ENCODE peak calls at places on chromosomes 1 and 21, in seven cellular contexts. Y is fibroblast of lung, V is mucosa of descending colon, Z is right cardiac atrium, G is transverse colon, B is cardiac muscle cell, X is heart left ventricle. F is an unnamed sample. For H3K4me1 and H3K9me3, the result is how much of the 10 kb centered on the place peaks cover.

GRCh38 chr1:6517435-6517851 is 26.0 kb upstream of the PLEKHG5 start:
- DNase-seq in Y (no peak), V (peak), Z (no peak), G (no peak), B (no peak), X (no peak), F (no peak)

GRCh38 chr1:145846191-145846590 is 761 bp downstream of the NUDT17 start:
- DNase-seq in Y (peak), V (no peak), Z (no peak), G (no peak), B (peak), X (no peak), F (peak)

GRCh38 chr1:218171302-218171893 is 113.7 kb upstream of the RRP15 start:
- DNase-seq in Y (peak), V (no peak), Z (no peak), G (no peak), B (peak), X (no peak), F (no peak)

GRCh38 chr21:34278451-34278850 is 85.4 kb upstream of the KCNE2 start:
- DNase-seq in Y (no peak), V (no peak), Z (no peak), G (no peak), B (no peak), X (no peak), F (no peak)

GRCh38 chr1:84830136-84830535 is 62.9 kb downstream of the LPAR3 start:
- DNase-seq in Y (no peak), V (no peak), Z (no peak), G (no peak), B (no peak), X (no peak), F (no peak)

GRCh38 chr1:96550014-96550413 is 171.6 kb upstream of the PTBP2 start:
- DNase-seq in Y (no peak), V (no peak), Z (no peak), G (no peak), B (no peak), X (no peak), F (no peak)

GRCh38 chr1:157091668-157092273 is 7.8 kb downstream of the ETV3L start:
- DNase-seq in Y (no peak), V (no peak), Z (no peak), G (no peak), B (no peak), X (no peak), F (no peak)

GRCh38 chr1:60311838-60312237 is 238.3 kb upstream of the C1orf87 start:
- DNase-seq in Y (no peak), V (no peak), Z (no peak), G (no peak), B (no peak), X (no peak), F (no peak)

GRCh38 chr1:248825136-248825535 is 579 bp downstream of the SH3BP5L start:
- DNase-seq in Y (no peak), V (peak), Z (no peak), G (no peak), B (no peak), X (no peak), F (peak)

GRCh38 chr1:162902372-162902771 is 41.4 kb upstream of the CCDC190 start:
- DNase-seq in Y (no peak), V (no peak), Z (no peak), G (no peak), B (no peak), X (no peak), F (no peak)

GRCh38 chr1:186682721-186683120 is 2.5 kb upstream of the PTGS2 start:
- DNase-seq in Y (peak), V (no peak), Z (no peak), G (no peak), B (no peak), X (no peak), F (no peak)

GRCh38 chr1:53822931-53823330 is 15.2 kb downstream of the NDC1 start:
- DNase-seq in Y (no peak), V (no peak), Z (no peak), G (no peak), B (no peak), X (no peak), F (no peak)

GRCh38 chr1:18972531-18972930 is 16.1 kb upstream of the IFFO2 start:
- DNase-seq in Y (peak), V (no peak), Z (no peak), G (no peak), B (no peak), X (no peak), F (no peak)

GRCh38 chr1:226637147-226637935 is 88.8 kb downstream of the STUM start:
- DNase-seq in Y (peak), V (peak), Z (peak), G (peak), B (no peak), X (peak), F (no peak)

GRCh38 chr1:47684964-47685762 is 247.3 kb downstream of the FOXD2 start:
- DNase-seq in Y (no peak), V (no peak), Z (no peak), G (no peak), B (no peak), X (no peak), F (no peak)

GRCh38 chr1:91619881-91620280 is 119.2 kb downstream of the CDC7 start:
- DNase-seq in Y (no peak), V (no peak), Z (no peak), G (no peak), B (no peak), X (no peak), F (no peak)

GRCh38 chr1:25361901-25362300 is 23.8 kb downstream of the TMEM50A start:
- DNase-seq in Y (no peak), V (no peak), Z (no peak), G (no peak), B (no peak), X (no peak), F (no peak)

GRCh38 chr1:15975358-15975804 is 520 bp downstream of the ZBTB17 start:
- DNase-seq in Y (peak), V (peak), Z (peak), G (peak), B (peak), X (peak), F (peak)

GRCh38 chr1:201361652-201362504 is 15.6 kb downstream of the TNNT2 start:
- DNase-seq in Y (peak), V (no peak), Z (peak), G (peak), B (peak), X (peak), F (peak)

GRCh38 chr21:33949516-33950424 is 34.2 kb upstream of the ATP5PO start:
- DNase-seq in Y (no peak), V (no peak), Z (no peak), G (no peak), B (no peak), X (no peak), F (no peak)

GRCh38 chr1:9084883-9085282 is 15.4 kb upstream of the SLC2A5 start:
- DNase-seq in Y (no peak), V (no peak), Z (peak), G (no peak), B (no peak), X (peak), F (no peak)

GRCh38 chr1:94544706-94545490 is 3.3 kb upstream of the F3 start:
- DNase-seq in Y (peak), V (no peak), Z (no peak), G (no peak), B (no peak), X (no peak), F (no peak)

GRCh38 chr1:23475134-23475628 is 8.8 kb downstream of the ASAP3 start:
- DNase-seq in Y (peak), V (no peak), Z (no peak), G (no peak), B (no peak), X (peak), F (peak)

GRCh38 chr1:26237230-26237966 is 3.4 kb downstream of the CEP85 start:
- DNase-seq in Y (peak), V (no peak), Z (no peak), G (no peak), B (no peak), X (no peak), F (no peak)

GRCh38 chr1:227459977-227460376 is 103.4 kb upstream of the ZNF678 start:
- DNase-seq in Y (no peak), V (no peak), Z (no peak), G (no peak), B (no peak), X (no peak), F (no peak)

GRCh38 chr1:206801467-206801866 is 29.2 kb upstream of the IL10 start:
- DNase-seq in Y (no peak), V (no peak), Z (no peak), G (no peak), B (no peak), X (no peak), F (no peak)
- H3K4me1 ChIP-seq in Y (under half), V (under half), Z (under half), G (under half), B (under half), X (under half), F (under half)

GRCh38 chr1:219659005-219659632 is 46.2 kb upstream of the ZC3H11B start:
- DNase-seq in Y (no peak), V (no peak), Z (no peak), G (no peak), B (no peak), X (no peak), F (no peak)

GRCh38 chr1:219664310-219665029 is 51.6 kb upstream of the ZC3H11B start:
- DNase-seq in Y (no peak), V (no peak), Z (no peak), G (no peak), B (no peak), X (no peak), F (no peak)

GRCh38 chr1:219659682-219660081 is 46.8 kb upstream of the ZC3H11B start:
- DNase-seq in Y (peak), V (no peak), Z (no peak), G (no peak), B (no peak), X (no peak), F (peak)

GRCh38 chr1:219661464-219662092 is 48.7 kb upstream of the ZC3H11B start:
- DNase-seq in Y (no peak), V (no peak), Z (no peak), G (no peak), B (no peak), X (no peak), F (peak)

DNA sequence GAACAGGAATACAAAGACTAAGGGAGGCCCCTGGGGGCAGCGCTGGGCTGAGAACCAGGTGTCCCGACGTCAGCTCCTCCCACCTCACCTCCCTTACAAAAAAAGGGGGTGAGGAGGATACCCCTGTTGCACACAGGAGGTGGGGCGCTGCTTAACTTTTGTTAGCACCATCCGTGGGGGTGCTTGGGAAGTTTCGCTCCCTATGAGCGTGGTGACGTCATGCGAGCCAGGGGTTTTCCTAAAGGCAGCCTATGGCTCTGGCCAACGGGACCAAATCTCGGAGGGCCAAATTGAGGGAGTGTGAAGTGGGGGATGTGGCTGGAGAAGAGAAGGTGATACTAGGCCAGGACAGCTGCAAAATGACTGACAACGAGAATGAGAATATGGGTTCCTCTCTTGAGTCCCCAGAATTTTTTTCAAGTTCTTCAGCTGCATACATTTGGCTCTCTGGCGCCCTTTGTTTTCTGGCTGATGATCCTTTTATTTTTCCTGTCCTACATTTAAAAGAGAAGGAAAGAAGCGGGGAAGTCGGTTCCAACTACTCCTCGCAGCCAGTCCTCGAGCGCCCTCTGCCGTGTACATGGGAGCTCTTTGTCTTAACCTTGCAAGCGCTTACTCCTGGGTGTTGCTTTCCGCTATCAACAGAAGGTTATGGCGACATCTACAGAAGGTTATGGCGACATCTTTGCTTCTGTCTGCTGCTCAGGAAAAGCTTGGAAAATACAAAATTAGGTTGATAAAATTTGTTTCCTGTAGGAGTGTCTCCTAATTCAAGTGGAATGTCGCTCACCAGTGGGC is 48.0 kb upstream of the ZC3H11B start:
- DNase-seq in Y (peak), V (peak), Z (peak), G (peak), B (peak), X (peak), F (no peak)
- H3K4me3 ChIP-seq in Y (no peak), V (no peak), Z (peak), G (peak), B (no peak), X (peak), F (no peak)

DNA sequence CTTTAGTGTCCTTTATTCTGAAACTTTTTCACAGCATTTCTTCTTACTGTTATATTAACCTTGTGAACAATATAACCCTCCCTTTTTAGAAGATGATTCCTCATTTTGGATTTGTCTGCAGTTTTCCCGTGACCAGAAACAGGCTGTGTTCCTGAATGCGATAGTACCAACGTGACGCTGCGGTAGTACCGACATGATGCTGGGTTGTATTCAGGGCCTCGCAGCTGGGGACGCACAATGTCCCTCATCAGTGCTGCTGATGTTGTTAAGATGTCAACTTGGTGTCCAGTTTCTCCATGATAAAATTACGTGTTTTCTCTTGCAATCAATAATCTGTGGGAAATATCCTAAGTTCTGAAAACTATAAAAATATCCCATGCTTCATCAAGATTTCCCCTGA is 761.4 kb upstream of the TPTE start:
- DNase-seq in Y (no peak), V (no peak), Z (no peak), G (no peak), B (no peak), X (no peak), F (no peak)
- H3K9me3 ChIP-seq in Y (under half), V (half or more), Z (under half), G (under half), B (under half), X (under half), F (under half)

DNA sequence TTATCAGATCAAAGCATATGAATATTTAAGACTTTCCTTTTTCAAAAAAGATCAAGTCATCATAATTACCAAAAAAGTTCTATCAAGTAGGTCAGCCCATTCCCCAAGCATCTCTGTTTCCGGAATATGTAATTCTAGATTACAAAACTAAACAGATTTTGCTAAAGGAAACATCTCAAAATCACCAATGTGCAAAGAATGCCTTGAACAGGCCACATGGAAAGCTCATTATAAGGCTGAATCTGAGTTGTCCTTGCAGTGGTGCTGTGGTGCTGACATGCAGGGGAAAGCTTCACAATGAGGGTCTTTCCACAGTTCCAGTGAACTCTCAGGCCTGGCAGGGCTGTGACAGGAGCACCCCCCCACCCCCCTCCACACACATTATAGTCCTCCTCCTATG is 240.9 kb downstream of the OMA1 start:
- DNase-seq in Y (no peak), V (no peak), Z (no peak), G (no peak), B (no peak), X (no peak), F (no peak)
- H3K4me1 ChIP-seq in Y (under half), V (under half), Z (under half), G (under half), B (under half), X (under half), F (under half)

GRCh38 chr1:223887724-223888428 is 42.1 kb upstream of the TP53BP2 start:
- DNase-seq in Y (peak), V (no peak), Z (peak), G (peak), B (peak), X (peak), F (no peak)
- H3K4me3 ChIP-seq in Y (no peak), V (no peak), Z (no peak), G (no peak), B (no peak), X (peak), F (no peak)

F was measured in SJCRH30.